ENCODE peak calls at places on chromosome 6, in six cellular contexts. F, C, Q, J, D and K are unnamed samples.
A peak's percentile ranks its signal among the peaks of the same experiment; 100 is the strongest.

GRCh38 chr6:54335871-54336270 is 27.6 kb downstream of the TINAG start:
- DNase-seq in F (no peak), Q (peak; percentile 27), D (peak; percentile 91), C (no peak), J (no peak), K (no peak)

GRCh38 chr6:129181001-129181400 is 298.1 kb downstream of the LAMA2 start:
- DNase-seq in F (no peak), C (no peak), D (peak; percentile 73), J (no peak), Q (no peak), K (no peak)

GRCh38 chr6:129055796-129056195 is 172.9 kb downstream of the LAMA2 start:
- DNase-seq in Q (no peak), C (no peak), J (no peak), D (no peak), F (no peak), K (no peak)

GRCh38 chr6:15152720-15153119 is 93.1 kb upstream of the JARID2 start:
- DNase-seq in Q (no peak), J (no peak), F (no peak), C (no peak), D (no peak), K (no peak)

GRCh38 chr6:80331522-80331921 is 225.1 kb downstream of the BCKDHB start:
- DNase-seq in Q (no peak), D (no peak), C (no peak), F (no peak), J (no peak), K (no peak)

GRCh38 chr6:97059473-97059872 is 134.9 kb downstream of the KLHL32 start:
- DNase-seq in F (no peak), J (no peak), D (peak; percentile 23), Q (peak; percentile 6), C (no peak), K (no peak)

GRCh38 chr6:5457036-5457435 is 195.7 kb downstream of the FARS2 start:
- DNase-seq in J (no peak), C (no peak), D (peak; percentile 67), F (no peak), Q (peak; percentile 51), K (no peak)

GRCh38 chr6:95227301-95227700 is 350.0 kb upstream of the MANEA start:
- DNase-seq in Q (no peak), J (no peak), C (no peak), D (no peak), F (no peak), K (no peak)

GRCh38 chr6:111925296-111925695 is 52.0 kb upstream of the FYN start:
- DNase-seq in Q (no peak), C (no peak), J (no peak), F (no peak), D (peak; percentile 60), K (no peak)

GRCh38 chr6:145135702-145136101 is 599.6 kb downstream of the EPM2A start:
- DNase-seq in C (no peak), F (no peak), D (no peak), J (no peak), Q (no peak), K (no peak)

GRCh38 chr6:1620504-1621327 is 11.0 kb downstream of the FOXC1 start:
- DNase-seq in J (no peak), Q (no peak), C (no peak), D (no peak), F (no peak), K (no peak)

GRCh38 chr6:159979136-159979874 is 10.4 kb downstream of the IGF2R start:
- DNase-seq in Q (no peak), J (peak; percentile 74), C (peak; percentile 36), D (peak; percentile 95), F (peak; percentile 68), K (no peak)

GRCh38 chr6:109187399-109188114 is 92.2 kb downstream of the CEP57L1 start:
- DNase-seq in J (peak; percentile 64), C (peak; percentile 64), Q (no peak), F (peak; percentile 30), D (no peak), K (peak; percentile 35)

GRCh38 chr6:39420300-39421265 is 98.1 kb upstream of the KCNK16 start:
- DNase-seq in Q (no peak), F (no peak), C (no peak), D (no peak), J (no peak), K (no peak)

GRCh38 chr6:150072201-150072600 is 3.3 kb upstream of the ULBP3 start:
- DNase-seq in Q (no peak), C (peak; percentile 27), F (peak; percentile 38), D (peak; percentile 47), J (peak; percentile 85), K (peak; percentile 34)

GRCh38 chr6:45951291-45951690 is 64.4 kb downstream of the CLIC5 start:
- DNase-seq in C (no peak), Q (no peak), J (no peak), D (no peak), F (no peak), K (no peak)

GRCh38 chr6:162964703-162965140 is 236.9 kb downstream of the PACRG start:
- DNase-seq in F (no peak), C (no peak), J (no peak), D (peak; percentile 100), Q (peak; percentile 100), K (no peak)

GRCh38 chr6:1445650-1446645 is 56.6 kb downstream of the FOXF2 start:
- DNase-seq in J (no peak), F (no peak), C (no peak), Q (no peak), D (no peak), K (no peak)